ENCODE peak calls at places on chromosome 19, in five cellular contexts. D is tibial nerve, G is caudate nucleus, N is NAMALWA, J is NCI-H524. I is an unnamed sample.

GRCh38 chr19:50565984-50566903 is 2.0 kb downstream of the LRRC4B start:
- DNase-seq in D (no peak), G (no peak), J (no peak), N (no peak), I (no peak)

GRCh38 chr19:1942934-1943555 is 2.1 kb downstream of the CSNK1G2 start:
- DNase-seq in G (no peak), D (no peak), N (peak), J (no peak), I (no peak)

GRCh38 chr19:33204136-33204973 is 10.2 kb downstream of the LRP3 start:
- DNase-seq in G (no peak), N (no peak), D (no peak), J (no peak), I (no peak)

GRCh38 chr19:41540041-41540695 is 35.8 kb upstream of the CEACAM21 start:
- DNase-seq in G (no peak), N (no peak), J (no peak), D (no peak), I (no peak)

GRCh38 chr19:13788991-13789390 is 6.3 kb upstream of the ZSWIM4 start:
- DNase-seq in D (no peak), G (no peak), N (peak), J (no peak), I (no peak)

GRCh38 chr19:42153606-42154405 is 21.6 kb upstream of the POU2F2 start:
- DNase-seq in G (no peak), D (no peak), N (no peak), J (no peak), I (no peak)

GRCh38 chr19:2034729-2035589 is 16.1 kb downstream of the MKNK2 start:
- DNase-seq in J (no peak), D (no peak), N (peak), G (no peak), I (no peak)

GRCh38 chr19:27774827-27775226 is 1438.1 kb downstream of the UQCRFS1 start:
- DNase-seq in J (no peak), N (peak), G (no peak), D (no peak), I (peak)

GRCh38 chr19:5503598-5503997 is 48.4 kb downstream of the ZNRF4 start:
- DNase-seq in N (peak), D (no peak), G (no peak), J (no peak), I (peak)

GRCh38 chr19:29971002-29971401 is 29.0 kb downstream of the URI1 start:
- DNase-seq in N (no peak), G (no peak), J (no peak), D (no peak), I (peak)

GRCh38 chr19:1503089-1503924 is 9.5 kb downstream of the ADAMTSL5 start:
- DNase-seq in N (peak), G (peak), J (no peak), D (peak), I (no peak)

GRCh38 chr19:10328558-10329429 is 4.5 kb downstream of the RAVER1 start:
- DNase-seq in D (no peak), G (no peak), J (no peak), N (no peak), I (no peak)